ENCODE peak calls at places on chromosomes 16 and 17, in nine cellular contexts. One of them, this sample, is unnamed.

GRCh38 chr16:14172200-14172805 is 101.2 kb downstream of the MRTFB start:
- DNase-seq in AG09309: peak; percentile 47
- DNase-seq in AG08396: peak; percentile 35
- DNase-seq in COR-L47: no peak
- DNase-seq in body of pancreas: no peak
- DNase-seq in AG08395: peak; percentile 43
- DNase-seq in PC-9: no peak
- DNase-seq in stimulated activated CD4-positive, alpha-beta T cell treated with anti-CD3 and anti-CD28 coated beads, Interleukin-1b, Interleukin-23, amount 100 ng/mL, for 24 hours: no peak
- DNase-seq in HT-29: no peak
- DNase-seq in this sample: no peak

GRCh38 chr17:17021194-17021863 is 20.9 kb upstream of the MPRIP start:
- DNase-seq in AG08396: no peak
- DNase-seq in HT-29: peak; percentile 42
- DNase-seq in AG09309: no peak
- DNase-seq in AG08395: peak; percentile 74
- DNase-seq in PC-9: peak; percentile 94
- DNase-seq in stimulated activated CD4-positive, alpha-beta T cell treated with anti-CD3 and anti-CD28 coated beads, Interleukin-1b, Interleukin-23, amount 100 ng/mL, for 24 hours: no peak
- DNase-seq in COR-L47: no peak
- DNase-seq in body of pancreas: peak; percentile 86
- DNase-seq in this sample: no peak

GRCh38 chr17:50501054-50501453 is 7.2 kb upstream of the MYCBPAP start:
- DNase-seq in COR-L47: no peak
- DNase-seq in body of pancreas: peak; percentile 67
- DNase-seq in HT-29: peak; percentile 48
- DNase-seq in PC-9: no peak
- DNase-seq in AG09309: no peak
- DNase-seq in AG08396: no peak
- DNase-seq in stimulated activated CD4-positive, alpha-beta T cell treated with anti-CD3 and anti-CD28 coated beads, Interleukin-1b, Interleukin-23, amount 100 ng/mL, for 24 hours: no peak
- DNase-seq in AG08395: no peak
- DNase-seq in this sample: peak; percentile 70

GRCh38 chr16:88430185-88430523 is 22.9 kb upstream of the ZFPM1 start:
- DNase-seq in body of pancreas: no peak
- DNase-seq in stimulated activated CD4-positive, alpha-beta T cell treated with anti-CD3 and anti-CD28 coated beads, Interleukin-1b, Interleukin-23, amount 100 ng/mL, for 24 hours: peak; percentile 8
- DNase-seq in COR-L47: no peak
- DNase-seq in AG08396: no peak
- DNase-seq in AG09309: no peak
- DNase-seq in HT-29: no peak
- DNase-seq in AG08395: no peak
- DNase-seq in PC-9: no peak
- DNase-seq in this sample: no peak

GRCh38 chr17:68290268-68290954 is 516 bp downstream of the SLC16A6 start:
- DNase-seq in AG09309: no peak
- DNase-seq in PC-9: peak; percentile 6
- DNase-seq in COR-L47: peak; percentile 20
- DNase-seq in AG08395: no peak
- DNase-seq in body of pancreas: peak; percentile 23
- DNase-seq in HT-29: peak; percentile 31
- DNase-seq in stimulated activated CD4-positive, alpha-beta T cell treated with anti-CD3 and anti-CD28 coated beads, Interleukin-1b, Interleukin-23, amount 100 ng/mL, for 24 hours: peak; percentile 25
- DNase-seq in AG08396: no peak
- DNase-seq in this sample: peak; percentile 29

GRCh38 chr17:18981642-18982424 is 22.7 kb downstream of the FAM83G start:
- DNase-seq in HT-29: peak; percentile 57
- DNase-seq in AG08395: peak; percentile 90
- DNase-seq in body of pancreas: peak; percentile 85
- DNase-seq in COR-L47: peak; percentile 27
- DNase-seq in AG09309: peak; percentile 41
- DNase-seq in PC-9: peak; percentile 65
- DNase-seq in AG08396: peak; percentile 90
- DNase-seq in stimulated activated CD4-positive, alpha-beta T cell treated with anti-CD3 and anti-CD28 coated beads, Interleukin-1b, Interleukin-23, amount 100 ng/mL, for 24 hours: no peak
- DNase-seq in this sample: peak; percentile 94

GRCh38 chr17:50355701-50356341 is 9.9 kb downstream of the XYLT2 start:
- DNase-seq in PC-9: no peak
- DNase-seq in AG09309: no peak
- DNase-seq in AG08396: no peak
- DNase-seq in HT-29: no peak
- DNase-seq in AG08395: no peak
- DNase-seq in body of pancreas: no peak
- DNase-seq in COR-L47: no peak
- DNase-seq in stimulated activated CD4-positive, alpha-beta T cell treated with anti-CD3 and anti-CD28 coated beads, Interleukin-1b, Interleukin-23, amount 100 ng/mL, for 24 hours: no peak
- DNase-seq in this sample: no peak

GRCh38 chr16:57054771-57055170 is 37.6 kb upstream of the CPNE2 start:
- DNase-seq in COR-L47: no peak
- DNase-seq in HT-29: no peak
- DNase-seq in AG08395: no peak
- DNase-seq in body of pancreas: no peak
- DNase-seq in PC-9: no peak
- DNase-seq in AG08396: no peak
- DNase-seq in AG09309: no peak
- DNase-seq in stimulated activated CD4-positive, alpha-beta T cell treated with anti-CD3 and anti-CD28 coated beads, Interleukin-1b, Interleukin-23, amount 100 ng/mL, for 24 hours: no peak
- DNase-seq in this sample: no peak

GRCh38 chr17:62321451-62321850 is 58.9 kb upstream of the EFCAB3 start:
- DNase-seq in stimulated activated CD4-positive, alpha-beta T cell treated with anti-CD3 and anti-CD28 coated beads, Interleukin-1b, Interleukin-23, amount 100 ng/mL, for 24 hours: no peak
- DNase-seq in HT-29: no peak
- DNase-seq in AG08395: no peak
- DNase-seq in AG08396: no peak
- DNase-seq in body of pancreas: no peak
- DNase-seq in PC-9: no peak
- DNase-seq in COR-L47: no peak
- DNase-seq in AG09309: no peak
- DNase-seq in this sample: no peak

GRCh38 chr16:2532494-2533141 is 1.4 kb upstream of the CEMP1 start:
- DNase-seq in COR-L47: peak; percentile 59
- DNase-seq in AG09309: no peak
- DNase-seq in HT-29: peak; percentile 79
- DNase-seq in stimulated activated CD4-positive, alpha-beta T cell treated with anti-CD3 and anti-CD28 coated beads, Interleukin-1b, Interleukin-23, amount 100 ng/mL, for 24 hours: peak; percentile 45
- DNase-seq in body of pancreas: peak; percentile 92
- DNase-seq in AG08396: peak; percentile 40
- DNase-seq in PC-9: peak; percentile 85
- DNase-seq in AG08395: no peak
- DNase-seq in this sample: peak; percentile 87

GRCh38 chr17:4739122-4740024 is at the start of the genes CXCL16 and ZMYND15:
- DNase-seq in AG08396: peak; percentile 83
- DNase-seq in AG09309: no peak
- DNase-seq in HT-29: peak; percentile 31
- DNase-seq in PC-9: peak; percentile 75
- DNase-seq in AG08395: peak; percentile 57
- DNase-seq in body of pancreas: peak; percentile 71
- DNase-seq in COR-L47: no peak
- DNase-seq in stimulated activated CD4-positive, alpha-beta T cell treated with anti-CD3 and anti-CD28 coated beads, Interleukin-1b, Interleukin-23, amount 100 ng/mL, for 24 hours: peak; percentile 36
- DNase-seq in this sample: peak; percentile 77

GRCh38 chr16:12902511-12903324 is 1.3 kb downstream of the SHISA9 start:
- DNase-seq in AG08395: no peak
- DNase-seq in AG09309: no peak
- DNase-seq in PC-9: peak; percentile 55
- DNase-seq in COR-L47: no peak
- DNase-seq in stimulated activated CD4-positive, alpha-beta T cell treated with anti-CD3 and anti-CD28 coated beads, Interleukin-1b, Interleukin-23, amount 100 ng/mL, for 24 hours: no peak
- DNase-seq in AG08396: no peak
- DNase-seq in body of pancreas: no peak
- DNase-seq in HT-29: no peak
- DNase-seq in this sample: no peak

GRCh38 chr17:42980766-42981397 is 517 bp downstream of the RUNDC1 start:
- DNase-seq in HT-29: peak; percentile 78
- DNase-seq in COR-L47: peak; percentile 11
- DNase-seq in stimulated activated CD4-positive, alpha-beta T cell treated with anti-CD3 and anti-CD28 coated beads, Interleukin-1b, Interleukin-23, amount 100 ng/mL, for 24 hours: peak; percentile 64
- DNase-seq in AG08395: peak; percentile 60
- DNase-seq in AG09309: no peak
- DNase-seq in body of pancreas: peak; percentile 68
- DNase-seq in AG08396: peak; percentile 67
- DNase-seq in PC-9: peak; percentile 29
- DNase-seq in this sample: peak; percentile 75

GRCh38 chr16:88940196-88941050 is 36.6 kb downstream of the CBFA2T3 start:
- DNase-seq in AG08395: peak; percentile 29
- DNase-seq in stimulated activated CD4-positive, alpha-beta T cell treated with anti-CD3 and anti-CD28 coated beads, Interleukin-1b, Interleukin-23, amount 100 ng/mL, for 24 hours: no peak
- DNase-seq in HT-29: no peak
- DNase-seq in AG09309: no peak
- DNase-seq in AG08396: no peak
- DNase-seq in body of pancreas: peak; percentile 81
- DNase-seq in COR-L47: no peak
- DNase-seq in PC-9: no peak
- DNase-seq in this sample: no peak

GRCh38 chr17:8745586-8746500 is 1.2 kb upstream of the CCDC42 start:
- DNase-seq in body of pancreas: peak; percentile 67
- DNase-seq in stimulated activated CD4-positive, alpha-beta T cell treated with anti-CD3 and anti-CD28 coated beads, Interleukin-1b, Interleukin-23, amount 100 ng/mL, for 24 hours: peak; percentile 73
- DNase-seq in AG08395: peak; percentile 81
- DNase-seq in AG09309: no peak
- DNase-seq in AG08396: peak; percentile 93
- DNase-seq in COR-L47: no peak
- DNase-seq in HT-29: peak; percentile 31
- DNase-seq in PC-9: peak; percentile 59
- DNase-seq in this sample: peak; percentile 66

GRCh38 chr16:85281181-85281580 is 168.9 kb upstream of the CIBAR2 start:
- DNase-seq in AG08396: no peak
- DNase-seq in HT-29: no peak
- DNase-seq in body of pancreas: no peak
- DNase-seq in PC-9: no peak
- DNase-seq in AG09309: no peak
- DNase-seq in AG08395: no peak
- DNase-seq in stimulated activated CD4-positive, alpha-beta T cell treated with anti-CD3 and anti-CD28 coated beads, Interleukin-1b, Interleukin-23, amount 100 ng/mL, for 24 hours: no peak
- DNase-seq in COR-L47: peak; percentile 55
- DNase-seq in this sample: no peak

GRCh38 chr17:74604200-74604599 is 12.1 kb upstream of the CD300LD start:
- DNase-seq in PC-9: no peak
- DNase-seq in HT-29: no peak
- DNase-seq in body of pancreas: no peak
- DNase-seq in AG08396: no peak
- DNase-seq in AG09309: no peak
- DNase-seq in AG08395: no peak
- DNase-seq in stimulated activated CD4-positive, alpha-beta T cell treated with anti-CD3 and anti-CD28 coated beads, Interleukin-1b, Interleukin-23, amount 100 ng/mL, for 24 hours: no peak
- DNase-seq in COR-L47: no peak
- DNase-seq in this sample: no peak

GRCh38 chr17:75693500-75694481 is 26.7 kb downstream of the SAP30BP start:
- DNase-seq in AG08396: peak; percentile 65
- DNase-seq in PC-9: no peak
- DNase-seq in AG09309: peak; percentile 91
- DNase-seq in body of pancreas: peak; percentile 66
- DNase-seq in COR-L47: no peak
- DNase-seq in AG08395: peak; percentile 92
- DNase-seq in stimulated activated CD4-positive, alpha-beta T cell treated with anti-CD3 and anti-CD28 coated beads, Interleukin-1b, Interleukin-23, amount 100 ng/mL, for 24 hours: no peak
- DNase-seq in HT-29: peak; percentile 93
- DNase-seq in this sample: no peak

GRCh38 chr17:57257911-57258885 is 1.9 kb downstream of the MSI2 start:
- DNase-seq in COR-L47: no peak
- DNase-seq in body of pancreas: no peak
- DNase-seq in HT-29: peak; percentile 7
- DNase-seq in AG09309: no peak
- DNase-seq in AG08396: no peak
- DNase-seq in PC-9: no peak
- DNase-seq in stimulated activated CD4-positive, alpha-beta T cell treated with anti-CD3 and anti-CD28 coated beads, Interleukin-1b, Interleukin-23, amount 100 ng/mL, for 24 hours: no peak
- DNase-seq in AG08395: no peak
- DNase-seq in this sample: peak; percentile 28

GRCh38 chr17:74453665-74454196 is 12.7 kb upstream of the CD300A start:
- DNase-seq in body of pancreas: no peak
- DNase-seq in PC-9: no peak
- DNase-seq in AG09309: no peak
- DNase-seq in AG08396: peak; percentile 96
- DNase-seq in HT-29: no peak
- DNase-seq in AG08395: peak; percentile 97
- DNase-seq in stimulated activated CD4-positive, alpha-beta T cell treated with anti-CD3 and anti-CD28 coated beads, Interleukin-1b, Interleukin-23, amount 100 ng/mL, for 24 hours: peak; percentile 67
- DNase-seq in COR-L47: no peak
- DNase-seq in this sample: peak; percentile 93

GRCh38 chr17:80761421-80761871 is 216.8 kb downstream of the RPTOR start:
- DNase-seq in AG08396: peak; percentile 74
- DNase-seq in PC-9: peak; percentile 59
- DNase-seq in body of pancreas: no peak
- DNase-seq in HT-29: peak; percentile 75
- DNase-seq in COR-L47: no peak
- DNase-seq in AG09309: no peak
- DNase-seq in AG08395: peak; percentile 71
- DNase-seq in stimulated activated CD4-positive, alpha-beta T cell treated with anti-CD3 and anti-CD28 coated beads, Interleukin-1b, Interleukin-23, amount 100 ng/mL, for 24 hours: peak; percentile 78
- DNase-seq in this sample: no peak

GRCh38 chr17:82898976-82899514 is 59.2 kb upstream of the ZNF750 start:
- DNase-seq in COR-L47: no peak
- DNase-seq in HT-29: no peak
- DNase-seq in body of pancreas: no peak
- DNase-seq in stimulated activated CD4-positive, alpha-beta T cell treated with anti-CD3 and anti-CD28 coated beads, Interleukin-1b, Interleukin-23, amount 100 ng/mL, for 24 hours: no peak
- DNase-seq in AG09309: no peak
- DNase-seq in AG08396: no peak
- DNase-seq in PC-9: no peak
- DNase-seq in AG08395: no peak
- DNase-seq in this sample: no peak

GRCh38 chr17:57138956-57139576 is 54.0 kb downstream of the AKAP1 start:
- DNase-seq in AG08395: no peak
- DNase-seq in HT-29: no peak
- DNase-seq in PC-9: no peak
- DNase-seq in COR-L47: no peak
- DNase-seq in body of pancreas: no peak
- DNase-seq in stimulated activated CD4-positive, alpha-beta T cell treated with anti-CD3 and anti-CD28 coated beads, Interleukin-1b, Interleukin-23, amount 100 ng/mL, for 24 hours: no peak
- DNase-seq in AG08396: no peak
- DNase-seq in AG09309: no peak
- DNase-seq in this sample: no peak

GRCh38 chr17:32111141-32111771 is 31.0 kb upstream of the RHOT1 start:
- DNase-seq in AG08396: peak; percentile 37
- DNase-seq in COR-L47: peak; percentile 35
- DNase-seq in PC-9: peak; percentile 33
- DNase-seq in AG08395: no peak
- DNase-seq in HT-29: peak; percentile 37
- DNase-seq in body of pancreas: peak; percentile 53
- DNase-seq in stimulated activated CD4-positive, alpha-beta T cell treated with anti-CD3 and anti-CD28 coated beads, Interleukin-1b, Interleukin-23, amount 100 ng/mL, for 24 hours: no peak
- DNase-seq in AG09309: no peak
- DNase-seq in this sample: peak; percentile 39

GRCh38 chr17:41917957-41918391 is 777 bp downstream of the ACLY start:
- DNase-seq in AG08395: no peak
- DNase-seq in AG09309: no peak
- DNase-seq in PC-9: peak; percentile 33
- DNase-seq in body of pancreas: peak; percentile 78
- DNase-seq in HT-29: peak; percentile 48
- DNase-seq in AG08396: no peak
- DNase-seq in COR-L47: peak; percentile 59
- DNase-seq in stimulated activated CD4-positive, alpha-beta T cell treated with anti-CD3 and anti-CD28 coated beads, Interleukin-1b, Interleukin-23, amount 100 ng/mL, for 24 hours: peak; percentile 25
- DNase-seq in this sample: peak; percentile 78

GRCh38 chr16:1812732-1813163 is 13.9 kb downstream of the HAGH start:
- DNase-seq in PC-9: no peak
- DNase-seq in COR-L47: peak; percentile 93
- DNase-seq in body of pancreas: peak; percentile 88
- DNase-seq in HT-29: peak; percentile 75
- DNase-seq in AG08396: peak; percentile 93
- DNase-seq in AG08395: peak; percentile 86
- DNase-seq in stimulated activated CD4-positive, alpha-beta T cell treated with anti-CD3 and anti-CD28 coated beads, Interleukin-1b, Interleukin-23, amount 100 ng/mL, for 24 hours: peak; percentile 59
- DNase-seq in AG09309: peak; percentile 14
- DNase-seq in this sample: peak; percentile 76

GRCh38 chr16:53756329-53756996 is 52.5 kb downstream of the FTO start:
- DNase-seq in HT-29: peak; percentile 63
- DNase-seq in AG08395: no peak
- DNase-seq in body of pancreas: no peak
- DNase-seq in PC-9: no peak
- DNase-seq in stimulated activated CD4-positive, alpha-beta T cell treated with anti-CD3 and anti-CD28 coated beads, Interleukin-1b, Interleukin-23, amount 100 ng/mL, for 24 hours: no peak
- DNase-seq in COR-L47: peak; percentile 35
- DNase-seq in AG09309: no peak
- DNase-seq in AG08396: no peak
- DNase-seq in this sample: no peak